ENCODE peak calls at places on chromosomes 1 and 21, in five cellular contexts. D, T, L, S and H are unnamed samples.

GRCh38 chr21:46069166-46069565 is 28.7 kb upstream of the COL6A2 start:
- DNase-seq in D (no peak), S (no peak), T (no peak), L (no peak), H (peak; percentile 2)

GRCh38 chr1:186757851-186758250 is 70.9 kb upstream of the PLA2G4A start:
- DNase-seq in D (no peak), T (no peak), S (no peak), L (no peak), H (no peak)

GRCh38 chr1:37177230-37177864 is 143.0 kb upstream of the GRIK3 start:
- DNase-seq in T (no peak), S (peak; percentile 1), L (peak; percentile 40), D (no peak), H (no peak)

GRCh38 chr1:56905667-56906066 is 51.1 kb downstream of the C8A start:
- DNase-seq in D (no peak), L (no peak), S (no peak), T (no peak), H (no peak)

GRCh38 chr1:2206813-2207488 is 12.4 kb upstream of the FAAP20 start:
- DNase-seq in D (no peak), T (no peak), S (no peak), L (no peak), H (no peak)

GRCh38 chr1:958823-959729 is at the start of gene NOC2L:
- DNase-seq in L (peak; percentile 89), S (peak; percentile 49), D (no peak), T (peak; percentile 94), H (peak; percentile 94)

GRCh38 chr1:103790172-103790571 is 40.5 kb downstream of the AMY1C start:
- DNase-seq in D (no peak), S (no peak), L (no peak), T (no peak), H (no peak)

GRCh38 chr1:169724168-169724567 is 9.7 kb downstream of the SELE start:
- DNase-seq in T (no peak), L (no peak), D (no peak), S (no peak), H (no peak)

GRCh38 chr1:15756143-15757015 is 2.2 kb upstream of the FBLIM1 start:
- DNase-seq in L (peak; percentile 55), S (no peak), T (no peak), D (no peak), H (no peak)

GRCh38 chr1:183898001-183898396 is 93.1 kb downstream of the RGL1 start:
- DNase-seq in D (no peak), S (no peak), L (no peak), T (no peak), H (no peak)

GRCh38 chr1:24926596-24927249 is 3.4 kb downstream of the RUNX3 start:
- DNase-seq in S (no peak), D (no peak), T (no peak), L (no peak), H (no peak)

GRCh38 chr21:44047996-44048560 is 36.0 kb downstream of the TRAPPC10 start:
- DNase-seq in S (no peak), D (no peak), T (no peak), L (no peak), H (no peak)

GRCh38 chr1:52127181-52128175 is 14.4 kb upstream of the ZFYVE9 start:
- DNase-seq in T (no peak), S (peak; percentile 67), D (no peak), L (peak; percentile 60), H (no peak)